ENCODE peak calls at places on chromosomes 4 and X, in six cellular contexts. F, P, Z, I, X and L are unnamed samples.

GRCh38 chr4:7415927-7416686 is 18.6 kb downstream of the PSAPL1 start:
- DNase-seq in F (no peak), P (no peak), Z (no peak), I (no peak), X (no peak), L (peak; percentile 8)

GRCh38 chrX:47144626-47145407 is at the start of the genes NDUFB11 and RBM10:
- DNase-seq in F (peak; percentile 94), P (peak; percentile 93), Z (peak; percentile 94), I (peak; percentile 96), X (peak; percentile 96), L (peak; percentile 94)

GRCh38 chr4:146269228-146269653 is 54.9 kb downstream of the REELD1 start:
- DNase-seq in F (no peak), P (no peak), Z (no peak), I (no peak), X (no peak), L (no peak)

GRCh38 chrX:57044226-57044625 is 48.9 kb upstream of the SPIN3 start:
- DNase-seq in F (no peak), P (no peak), Z (no peak), I (no peak), X (no peak), L (no peak)

GRCh38 chr4:134787315-134787714 is 585.7 kb upstream of the PABPC4L start:
- DNase-seq in F (no peak), P (no peak), Z (peak; percentile 1), I (no peak), X (no peak), L (no peak)

GRCh38 chr4:54737421-54737820 is 79.7 kb downstream of the KIT start:
- DNase-seq in F (no peak), P (no peak), Z (no peak), I (no peak), X (no peak), L (no peak)

GRCh38 chr4:26912810-26913209 is 52.2 kb downstream of the STIM2 start:
- DNase-seq in F (no peak), P (no peak), Z (no peak), I (no peak), X (no peak), L (no peak)

GRCh38 chrX:150649096-150649870 is 43.9 kb upstream of the MTMR1 start:
- DNase-seq in F (no peak), P (peak; percentile 17), Z (peak; percentile 47), I (peak; percentile 37), X (no peak), L (peak; percentile 37)

GRCh38 chr4:16032382-16032743 is 51.5 kb downstream of the PROM1 start:
- DNase-seq in F (no peak), P (no peak), Z (no peak), I (no peak), X (peak; percentile 77), L (no peak)

GRCh38 chr4:31334086-31334910 is 614.1 kb downstream of the PCDH7 start:
- DNase-seq in F (no peak), P (no peak), Z (no peak), I (no peak), X (no peak), L (no peak)

GRCh38 chr4:139905489-139905888 is 239.9 kb downstream of the MGST2 start:
- DNase-seq in F (no peak), P (no peak), Z (no peak), I (no peak), X (no peak), L (no peak)

GRCh38 chr4:159178147-159178541 is 75.3 kb downstream of the RAPGEF2 start:
- DNase-seq in F (no peak), P (no peak), Z (no peak), I (no peak), X (peak; percentile 42), L (no peak)

GRCh38 chr4:122749704-122750454 is 17.4 kb downstream of the BBS12 start:
- DNase-seq in F (no peak), P (no peak), Z (no peak), I (no peak), X (no peak), L (no peak)

GRCh38 chr4:100462206-100462605 is 55.6 kb downstream of the EMCN start:
- DNase-seq in F (no peak), P (no peak), Z (no peak), I (no peak), X (peak; percentile 41), L (no peak)

GRCh38 chr4:163911891-163912290 is 417.4 kb downstream of the TMA16 start:
- DNase-seq in F (no peak), P (no peak), Z (no peak), I (no peak), X (no peak), L (no peak)

GRCh38 chr4:139918994-139919393 is 235.0 kb downstream of the MAML3 start:
- DNase-seq in F (no peak), P (no peak), Z (no peak), I (no peak), X (no peak), L (no peak)

GRCh38 chr4:38162240-38162784 is 202.1 kb downstream of the PTTG2 start:
- DNase-seq in F (peak; percentile 37), P (no peak), Z (peak; percentile 67), I (no peak), X (no peak), L (peak; percentile 31)

GRCh38 chr4:113052379-113052951 is 3.0 kb downstream of the ANK2 start:
- DNase-seq in F (no peak), P (no peak), Z (peak; percentile 44), I (no peak), X (no peak), L (no peak)

GRCh38 chr4:155376387-155377268 is at the start of gene MAP9:
- DNase-seq in F (peak; percentile 97), P (peak; percentile 92), Z (peak; percentile 97), I (peak; percentile 91), X (peak; percentile 97), L (peak; percentile 78)

GRCh38 chr4:155377281-155377680 is 516 bp upstream of the MAP9 start:
- DNase-seq in F (no peak), P (no peak), Z (peak; percentile 29), I (no peak), X (no peak), L (no peak)

GRCh38 chr4:155367608-155368007 is 9.2 kb downstream of the MAP9 start:
- DNase-seq in F (no peak), P (no peak), Z (no peak), I (no peak), X (no peak), L (no peak)

DNA sequence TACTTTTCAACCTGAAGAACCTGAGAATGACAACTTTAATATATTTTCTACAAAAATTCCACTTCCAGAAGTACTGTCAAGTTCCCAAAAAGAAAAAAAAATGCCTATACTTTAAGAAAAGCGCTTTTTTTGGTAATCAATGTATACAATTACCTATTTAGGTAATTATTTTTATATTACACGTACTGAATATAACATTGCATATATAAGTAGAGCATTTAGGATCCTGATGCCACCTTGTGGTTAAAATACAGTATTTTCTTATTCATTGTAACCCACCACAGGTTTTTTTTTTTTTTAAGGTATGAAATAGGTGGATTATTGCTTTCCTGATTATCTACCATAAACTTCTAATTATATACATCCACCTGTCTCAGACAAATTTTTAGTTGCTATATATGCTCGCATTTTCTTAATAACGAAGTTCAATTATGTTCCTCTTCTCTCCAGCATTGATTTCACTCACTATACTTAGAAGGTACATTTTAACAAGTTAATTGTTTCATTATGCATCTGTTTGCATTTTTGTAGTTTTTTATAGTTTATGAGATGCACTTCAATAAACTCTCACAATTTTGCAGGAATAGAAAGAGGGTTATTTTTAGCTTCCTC is 5.2 kb downstream of the MAP9 start:
- DNase-seq in F (peak; percentile 40), P (no peak), Z (no peak), I (no peak), X (peak; percentile 44), L (no peak)
- TF ChIP-seq CTCF in F (peak; percentile 75), P (peak; percentile 31), Z (no peak), I (peak; percentile 44), X (peak; percentile 66), L (peak; percentile 25)

GRCh38 chrX:136585960-136586359 is 53.9 kb downstream of the VGLL1 start:
- DNase-seq in F (no peak), P (no peak), Z (no peak), I (no peak), X (no peak), L (no peak)
- H3K27ac ChIP-seq in F (no peak overlapping the region), P (no peak overlapping the region), Z (no peak overlapping the region), I (no peak overlapping the region), X (no peak overlapping the region), L (no peak overlapping the region)

GRCh38 chr4:78227411-78228057 is 170.4 kb downstream of the FRAS1 start:
- DNase-seq in F (no peak), P (no peak), Z (no peak), I (no peak), X (no peak), L (no peak)

GRCh38 chr4:78220283-78220682 is 163.2 kb downstream of the FRAS1 start:
- DNase-seq in F (no peak), P (no peak), Z (no peak), I (no peak), X (no peak), L (no peak)

GRCh38 chr4:78222575-78223186 is 165.6 kb downstream of the FRAS1 start:
- DNase-seq in F (no peak), P (no peak), Z (no peak), I (no peak), X (peak; percentile 10), L (no peak)

GRCh38 chr4:78226279-78226678 is 169.2 kb downstream of the FRAS1 start:
- DNase-seq in F (no peak), P (no peak), Z (no peak), I (no peak), X (no peak), L (no peak)

GRCh38 chr4:78225236-78225635 is 168.1 kb downstream of the FRAS1 start:
- DNase-seq in F (no peak), P (no peak), Z (no peak), I (no peak), X (no peak), L (no peak)
- TF ChIP-seq CTCF in F (no peak), P (no peak), Z (no peak), I (no peak), X (no peak), L (no peak)

DNA sequence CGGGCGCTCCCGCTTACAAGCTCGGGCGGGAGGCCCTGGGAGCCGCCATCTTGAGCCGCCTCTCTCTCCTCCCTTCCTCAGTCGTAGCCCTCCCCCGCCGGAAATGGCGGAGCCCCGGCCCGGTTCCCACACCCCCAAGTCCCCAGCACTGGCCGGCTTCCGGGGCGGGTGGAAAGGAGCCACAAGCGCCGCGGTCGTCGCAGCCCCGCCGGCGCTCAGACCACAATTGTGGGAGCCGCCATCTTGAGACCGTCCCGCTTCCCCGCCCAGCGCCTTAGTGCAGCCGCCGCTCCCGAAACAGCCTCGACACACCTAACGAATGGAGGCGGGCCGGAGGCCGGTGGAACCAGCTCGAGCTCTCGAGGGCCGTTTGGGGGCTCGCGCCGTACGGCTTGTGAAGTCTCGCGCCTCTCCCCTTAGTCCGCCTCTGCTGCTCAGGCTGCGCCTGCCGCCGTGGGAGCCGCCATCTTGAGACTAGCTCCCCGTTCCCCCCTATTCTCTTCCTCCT is 440 bp downstream of the HCFC1 start:
- DNase-seq in F (peak; percentile 90), P (peak; percentile 90), Z (peak; percentile 82), I (peak; percentile 91), X (peak; percentile 95), L (peak; percentile 91)
- H3K27ac ChIP-seq in F (peak overlapping the region; percentile 100), P (peak overlapping the region; percentile 100), Z (peak overlapping the region; percentile 98), I (peak overlapping the region; percentile 99), X (peak overlapping the region; percentile 99), L (peak overlapping the region; percentile 99)

DNA sequence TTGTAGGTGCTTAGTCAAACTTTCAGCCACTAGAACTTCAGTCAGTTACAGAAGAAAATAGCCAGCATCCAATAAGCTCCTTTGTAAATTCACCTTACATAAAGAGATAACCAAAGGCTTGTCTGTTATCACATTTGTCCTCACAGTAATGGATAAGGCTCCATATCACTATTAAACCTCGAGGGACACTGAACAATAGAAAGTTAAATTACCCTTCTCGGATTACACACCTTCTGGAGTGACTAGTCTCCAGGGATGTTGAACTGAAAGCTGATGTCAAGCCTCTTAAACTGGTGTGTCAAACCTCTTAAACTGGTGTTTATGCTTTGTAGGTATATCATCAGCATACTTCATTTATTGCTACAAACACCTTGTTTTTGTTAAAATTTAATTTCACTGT is 639.0 kb downstream of the CENPC start:
- DNase-seq in F (no peak), P (no peak), Z (no peak), I (no peak), X (peak; percentile 1), L (no peak)
- TF ChIP-seq CTCF in F (no peak), P (no peak), Z (no peak), I (no peak), X (no peak), L (no peak)